ENCODE peak calls at places on chromosome 9, in seven cellular contexts. S is K562, G is HepG2, M is SK-N-SH, Q is H1, P is HCT116, I is GM12878. T is an unnamed sample.

GRCh38 chr9:102135768-102136167 is 397.3 kb upstream of the GRIN3A start:
- DNase-seq in S (no peak), M (no peak), Q (no peak), P (no peak), I (no peak), G (no peak), T (no peak)

GRCh38 chr9:37373621-37374020 is 48.9 kb upstream of the GRHPR start:
- DNase-seq in S (no peak), Q (no peak), P (no peak), G (no peak), I (no peak), M (no peak), T (no peak)

GRCh38 chr9:89986190-89986589 is 381.4 kb downstream of the GADD45G start:
- DNase-seq in P (no peak), Q (no peak), M (no peak), G (no peak), I (no peak), S (no peak), T (no peak)

GRCh38 chr9:14482856-14483255 is 168.9 kb upstream of the NFIB start:
- DNase-seq in I (no peak), G (no peak), Q (no peak), S (no peak), M (no peak), P (no peak), T (no peak)

GRCh38 chr9:135574943-135575342 is 13.4 kb downstream of the PAEP start:
- DNase-seq in S (no peak), P (no peak), M (no peak), G (no peak), Q (no peak), I (no peak), T (no peak)

GRCh38 chr9:71929223-71929622 is 17.8 kb downstream of the C9orf85 start:
- DNase-seq in G (no peak), S (no peak), P (no peak), Q (no peak), M (no peak), I (no peak), T (no peak)

GRCh38 chr9:21402387-21403247 is 6.3 kb upstream of the IFNA8 start:
- DNase-seq in S (no peak), P (no peak), M (peak; percentile 21), G (no peak), I (no peak), Q (peak; percentile 82), T (no peak)

GRCh38 chr9:8782237-8782636 is 982.7 kb upstream of the DMAC1 start:
- DNase-seq in P (no peak), Q (no peak), M (no peak), S (no peak), I (no peak), G (no peak), T (no peak)

GRCh38 chr9:127537014-127537413 is 75.1 kb upstream of the STXBP1 start:
- DNase-seq in Q (no peak), S (no peak), I (no peak), P (no peak), M (no peak), G (no peak), T (no peak)

GRCh38 chr9:135216666-135217431 is 129.4 kb downstream of the OLFM1 start:
- DNase-seq in S (no peak), G (no peak), M (peak; percentile 70), I (no peak), P (no peak), Q (no peak), T (no peak)

GRCh38 chr9:112489876-112490661 is 3.4 kb downstream of the KIAA1958 start:
- DNase-seq in I (no peak), G (peak; percentile 45), S (no peak), P (no peak), Q (no peak), M (peak; percentile 28), T (no peak)

GRCh38 chr9:111914749-111915424 is 18.3 kb downstream of the UGCG start:
- DNase-seq in Q (no peak), I (no peak), M (peak; percentile 38), P (no peak), G (no peak), S (peak; percentile 49), T (no peak)

GRCh38 chr9:114161518-114161917 is 6.2 kb downstream of the COL27A1 start:
- DNase-seq in I (no peak), Q (no peak), P (no peak), M (no peak), G (no peak), S (no peak), T (no peak)

GRCh38 chr9:78030553-78031270 is 899 bp downstream of the GNAQ start:
- DNase-seq in Q (peak; percentile 70), G (no peak), S (peak; percentile 70), M (peak; percentile 80), I (no peak), P (no peak), T (no peak)

GRCh38 chr9:116701940-116702642 is 15.0 kb downstream of the TRIM32 start:
- DNase-seq in G (no peak), Q (no peak), S (no peak), P (no peak), M (no peak), I (no peak), T (no peak)

GRCh38 chr9:81851340-81851739 is 76.9 kb upstream of the SPATA31D4 start:
- DNase-seq in P (no peak), M (no peak), G (no peak), I (no peak), Q (no peak), S (no peak), T (no peak)

GRCh38 chr9:2962471-2963172 is 118.7 kb upstream of the PUM3 start:
- DNase-seq in P (no peak), I (no peak), G (no peak), M (no peak), S (no peak), Q (no peak), T (no peak)

GRCh38 chr9:4362281-4362680 is 62.4 kb upstream of the GLIS3 start:
- DNase-seq in I (no peak), S (no peak), M (no peak), G (no peak), Q (no peak), P (no peak), T (no peak)

GRCh38 chr9:112997236-112997941 is 14.6 kb downstream of the ZNF883 start:
- DNase-seq in S (no peak), P (no peak), G (no peak), Q (no peak), M (no peak), I (no peak), T (no peak)

GRCh38 chr9:124215551-124215910 is 42.2 kb upstream of the NEK6 start:
- DNase-seq in Q (no peak), M (no peak), S (no peak), G (no peak), I (no peak), P (no peak), T (no peak)

GRCh38 chr9:80866576-80867227 is 822.6 kb downstream of the TLE1 start:
- DNase-seq in P (no peak), Q (no peak), S (no peak), I (no peak), G (no peak), M (no peak), T (no peak)

GRCh38 chr9:99748690-99749089 is 73.0 kb upstream of the NR4A3 start:
- DNase-seq in M (no peak), P (no peak), S (no peak), G (no peak), I (no peak), Q (no peak), T (no peak)

GRCh38 chr9:132531187-132531586 is 51.2 kb upstream of the BARHL1 start:
- DNase-seq in M (no peak), I (no peak), P (no peak), G (no peak), S (no peak), Q (no peak), T (no peak)

GRCh38 chr9:33180526-33181184 is 13.5 kb upstream of the B4GALT1 start:
- DNase-seq in P (no peak), S (no peak), Q (no peak), G (no peak), I (no peak), M (no peak), T (no peak)

GRCh38 chr9:81083821-81084512 is 605.4 kb downstream of the TLE1 start:
- DNase-seq in P (no peak), Q (no peak), G (no peak), M (peak; percentile 1), S (no peak), I (no peak), T (no peak)

GRCh38 chr9:126326228-126327015 is at the start of gene MVB12B:
- DNase-seq in G (no peak), S (peak; percentile 12), P (no peak), Q (no peak), I (no peak), M (peak; percentile 89), T (no peak)
- TF ChIP-seq SIN3A in G (no peak), S (no peak), P (no peak), Q (no peak), I (no peak), M (no peak), T (no peak)

DNA sequence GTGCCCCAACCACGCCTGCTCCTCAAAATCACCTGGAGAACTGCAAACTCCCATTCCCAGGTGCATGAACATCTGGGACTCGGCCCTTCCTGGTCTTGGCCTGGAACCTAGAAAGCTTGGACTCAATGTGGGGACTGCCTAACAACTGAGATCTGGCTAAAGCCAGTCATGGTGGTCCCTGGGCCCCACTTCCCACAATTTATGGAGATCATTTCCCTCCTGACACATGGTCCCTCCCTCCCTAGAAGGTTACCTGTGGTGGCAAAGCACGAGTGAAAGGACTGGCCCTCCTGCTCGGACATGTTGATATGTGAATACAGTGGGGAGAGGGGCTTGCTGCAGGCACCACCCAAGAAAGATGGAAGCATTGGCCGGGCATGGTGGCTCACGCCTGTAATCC is 18.8 kb downstream of the BICD2 start:
- DNase-seq in M (no peak), Q (no peak), P (no peak), G (no peak), I (no peak), S (no peak), T (no peak)
- H3K4me1 ChIP-seq in M (peaks cover 1% of the 10 kb centered on the region), Q (no peaks in the 10 kb centered on the region), P (peaks cover 19% of the 10 kb centered on the region), G (peaks cover 56% of the 10 kb centered on the region), I (peaks cover under 1% of the 10 kb centered on the region), S (peaks cover 43% of the 10 kb centered on the region), T (no peaks in the 10 kb centered on the region)

GRCh38 chr9:133955821-133956411 is 36.2 kb downstream of the VAV2 start:
- DNase-seq in M (peak; percentile 78), G (no peak), S (no peak), P (no peak), I (no peak), Q (peak; percentile 77), T (no peak)
- TF ChIP-seq SIN3A in M (no peak), G (no peak), S (no peak), P (no peak), I (no peak), Q (no peak), T (no peak)

GRCh38 chr9:129497064-129497836 is 123.7 kb downstream of the C9orf50 start:
- DNase-seq in M (peak; percentile 87), S (peak; percentile 8), Q (no peak), P (no peak), I (no peak), G (no peak), T (no peak)
- H3K4me1 ChIP-seq in M (peaks cover 36% of the 10 kb centered on the region), S (peaks cover 67% of the 10 kb centered on the region), Q (peaks cover 3% of the 10 kb centered on the region), P (peaks cover 73% of the 10 kb centered on the region), I (peaks cover 9% of the 10 kb centered on the region), G (peaks cover 63% of the 10 kb centered on the region), T (peaks cover 63% of the 10 kb centered on the region)

T was measured in Panc1.